ENCODE peak calls at places on chromosomes 6 and 20, in ten cellular contexts. C, M, U, V, I, Z, B, O, W and A are unnamed samples. For H3K4me1, the result is how much of the 10 kb centered on the place peaks cover.

GRCh38 chr6:149453597-149454340 is 31.0 kb downstream of the ZC3H12D start:
- DNase-seq in C (no peak), M (no peak), U (no peak), V (no peak), I (peak), Z (no peak), B (no peak), O (peak), W (no peak), A (no peak)

GRCh38 chr6:63897459-63897858 is 261.9 kb downstream of the PHF3 start:
- DNase-seq in C (no peak), M (no peak), U (no peak), V (no peak), I (no peak), Z (no peak), B (peak), O (no peak), W (no peak), A (peak)

GRCh38 chr20:57030611-57031600 is 235.5 kb downstream of the BMP7 start:
- DNase-seq in C (no peak), M (no peak), U (no peak), V (no peak), I (no peak), Z (no peak), B (peak), O (no peak), W (no peak), A (peak)

GRCh38 chr20:63808964-63809674 is 21.9 kb downstream of the ZBTB46 start:
- DNase-seq in C (no peak), M (no peak), U (no peak), V (no peak), I (no peak), Z (no peak), B (no peak), O (no peak), W (no peak), A (no peak)

GRCh38 chr6:72987305-72987704 is 238.0 kb downstream of the KHDC1L start:
- DNase-seq in C (no peak), M (no peak), U (no peak), V (no peak), I (no peak), Z (no peak), B (no peak), O (no peak), W (no peak), A (no peak)

GRCh38 chr6:156543431-156543830 is 233.7 kb upstream of the ARID1B start:
- DNase-seq in C (no peak), M (no peak), U (no peak), V (no peak), I (no peak), Z (no peak), B (no peak), O (no peak), W (no peak), A (no peak)

GRCh38 chr6:12748815-12749521 is 32.4 kb downstream of the PHACTR1 start:
- DNase-seq in C (peak), M (no peak), U (peak), V (no peak), I (no peak), Z (no peak), B (peak), O (no peak), W (no peak), A (no peak)

GRCh38 chr20:11697055-11697454 is 220.6 kb upstream of the BTBD3 start:
- DNase-seq in C (no peak), M (no peak), U (no peak), V (no peak), I (no peak), Z (no peak), B (no peak), O (no peak), W (no peak), A (no peak)

GRCh38 chr6:85323435-85324040 is 126.3 kb upstream of the NT5E start:
- DNase-seq in C (peak), M (peak), U (peak), V (peak), I (peak), Z (peak), B (peak), O (peak), W (peak), A (peak)

GRCh38 chr20:14342910-14343309 is 5.5 kb upstream of the FLRT3 start:
- DNase-seq in C (no peak), M (no peak), U (no peak), V (no peak), I (peak), Z (no peak), B (no peak), O (no peak), W (no peak), A (no peak)

GRCh38 chr6:53437557-53438202 is 88.9 kb upstream of the ELOVL5 start:
- DNase-seq in C (peak), M (peak), U (peak), V (peak), I (peak), Z (peak), B (peak), O (no peak), W (no peak), A (peak)

GRCh38 chr6:35165630-35166071 is 24.5 kb upstream of the TCP11 start:
- DNase-seq in C (no peak), M (no peak), U (no peak), V (peak), I (peak), Z (no peak), B (no peak), O (no peak), W (no peak), A (no peak)

GRCh38 chr20:58511861-58512260 is 3.3 kb downstream of the APCDD1L start:
- DNase-seq in C (no peak), M (no peak), U (no peak), V (no peak), I (no peak), Z (no peak), B (peak), O (no peak), W (no peak), A (no peak)

GRCh38 chr20:58512808-58513552 is 2.2 kb downstream of the APCDD1L start:
- DNase-seq in C (no peak), M (no peak), U (no peak), V (no peak), I (no peak), Z (no peak), B (peak), O (no peak), W (peak), A (no peak)

GRCh38 chr20:58513580-58514285 is 1.5 kb downstream of the APCDD1L start:
- DNase-seq in C (no peak), M (no peak), U (no peak), V (no peak), I (no peak), Z (no peak), B (no peak), O (no peak), W (no peak), A (no peak)

GRCh38 chr20:58510921-58511320 is 4.3 kb downstream of the APCDD1L start:
- DNase-seq in C (no peak), M (no peak), U (no peak), V (no peak), I (no peak), Z (no peak), B (no peak), O (no peak), W (no peak), A (no peak)

DNA sequence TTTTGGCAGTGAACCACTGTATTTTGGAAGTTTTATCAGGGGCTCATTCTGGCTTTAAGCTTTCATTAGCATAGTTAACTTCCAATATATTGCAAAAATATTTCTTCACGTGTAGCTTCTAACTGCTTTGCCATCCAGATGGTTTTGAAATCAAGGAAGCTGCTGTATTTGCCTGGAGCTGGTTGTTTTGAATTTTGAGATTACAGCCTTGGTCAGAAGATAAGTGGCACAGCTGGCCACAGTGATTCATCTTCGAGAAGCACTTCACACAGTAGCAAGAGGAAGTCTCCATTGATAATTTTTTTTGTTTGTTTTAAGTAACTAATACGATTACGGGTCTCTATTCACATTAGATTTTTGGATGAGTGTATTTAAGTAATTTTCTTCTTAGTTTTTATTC is 3.8 kb downstream of the APCDD1L start:
- DNase-seq in C (no peak), M (no peak), U (no peak), V (no peak), I (no peak), Z (no peak), B (peak), O (no peak), W (no peak), A (no peak)
- H3K27ac ChIP-seq in C (no peak), M (no peak), U (no peak), V (no peak), I (no peak), Z (no peak), B (no peak), O (no peak), W (no peak), A (no peak)

DNA sequence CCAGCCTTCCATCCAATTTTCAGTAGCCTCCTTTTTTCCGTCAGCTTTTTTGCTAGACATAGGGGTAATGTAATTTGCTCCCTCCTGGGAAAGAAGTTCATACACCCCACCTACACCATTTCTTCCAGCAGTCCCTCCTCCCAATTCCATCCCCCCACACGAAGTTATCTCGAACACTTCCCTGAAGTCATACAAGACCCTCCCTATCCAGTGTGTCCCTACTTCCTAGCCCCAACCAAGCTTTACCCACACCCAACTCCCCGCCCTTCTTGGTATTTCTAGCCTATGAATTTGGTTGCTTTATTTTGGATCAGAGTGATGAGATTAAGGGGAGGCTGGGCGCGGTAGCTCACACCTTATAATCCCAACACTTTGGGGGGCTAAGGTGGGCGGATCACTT is 1.0 kb downstream of the UBE2C start:
- DNase-seq in C (no peak), M (no peak), U (no peak), V (no peak), I (no peak), Z (no peak), B (no peak), O (peak), W (no peak), A (no peak)
- H3K4me3 ChIP-seq in C (peak), M (peak), U (peak), V (peak), I (peak), Z (peak), B (peak), O (no peak), W (no peak), A (peak)

DNA sequence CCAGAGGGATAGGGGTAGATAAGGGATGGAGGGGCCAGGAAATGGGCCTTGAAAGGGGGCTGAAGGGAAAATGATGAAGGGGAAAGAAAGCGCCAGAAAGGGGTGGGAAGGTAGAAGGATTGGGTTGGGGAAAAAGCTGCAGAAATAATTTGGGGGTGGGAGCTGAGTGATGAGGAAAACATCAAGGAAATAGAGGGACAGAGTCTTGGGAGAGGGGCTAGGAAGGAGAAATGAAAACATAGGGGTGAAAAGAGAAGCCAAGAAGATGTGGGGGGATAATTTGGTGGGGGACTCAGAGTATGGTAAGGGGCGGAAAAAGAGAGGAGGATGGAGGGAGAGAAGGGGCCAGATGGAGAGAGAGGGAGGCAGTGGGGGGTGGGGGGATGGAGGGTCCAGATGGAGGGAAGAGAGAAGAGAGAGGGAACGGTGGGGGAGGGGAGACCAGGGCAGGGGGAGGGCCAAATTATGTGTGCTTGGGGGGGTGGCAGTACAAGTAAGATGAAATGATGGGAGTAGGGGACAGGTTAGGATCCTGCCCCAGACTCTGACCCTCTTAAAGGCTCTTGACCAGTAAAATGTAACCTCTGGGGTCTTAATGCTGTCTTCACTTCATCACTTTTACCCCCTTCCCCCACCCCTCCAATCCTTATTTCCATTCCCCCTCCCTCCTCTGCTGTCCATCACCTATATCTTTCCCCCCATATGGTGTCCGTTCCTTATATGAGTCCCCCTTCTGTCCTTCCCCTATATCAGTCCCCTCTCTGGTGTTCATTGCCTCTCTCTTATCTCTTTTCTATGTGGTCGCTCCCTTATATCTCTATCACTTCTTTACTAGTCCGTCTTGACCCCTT is 853 bp downstream of the SYNGAP1 start:
- DNase-seq in C (no peak), M (no peak), U (no peak), V (no peak), I (no peak), Z (no peak), B (no peak), O (no peak), W (no peak), A (no peak)
- H3K4me1 ChIP-seq in C (under half), M (under half), U (under half), V (under half), I (under half), Z (under half), B (under half), O (under half), W (half or more), A (under half)

DNA sequence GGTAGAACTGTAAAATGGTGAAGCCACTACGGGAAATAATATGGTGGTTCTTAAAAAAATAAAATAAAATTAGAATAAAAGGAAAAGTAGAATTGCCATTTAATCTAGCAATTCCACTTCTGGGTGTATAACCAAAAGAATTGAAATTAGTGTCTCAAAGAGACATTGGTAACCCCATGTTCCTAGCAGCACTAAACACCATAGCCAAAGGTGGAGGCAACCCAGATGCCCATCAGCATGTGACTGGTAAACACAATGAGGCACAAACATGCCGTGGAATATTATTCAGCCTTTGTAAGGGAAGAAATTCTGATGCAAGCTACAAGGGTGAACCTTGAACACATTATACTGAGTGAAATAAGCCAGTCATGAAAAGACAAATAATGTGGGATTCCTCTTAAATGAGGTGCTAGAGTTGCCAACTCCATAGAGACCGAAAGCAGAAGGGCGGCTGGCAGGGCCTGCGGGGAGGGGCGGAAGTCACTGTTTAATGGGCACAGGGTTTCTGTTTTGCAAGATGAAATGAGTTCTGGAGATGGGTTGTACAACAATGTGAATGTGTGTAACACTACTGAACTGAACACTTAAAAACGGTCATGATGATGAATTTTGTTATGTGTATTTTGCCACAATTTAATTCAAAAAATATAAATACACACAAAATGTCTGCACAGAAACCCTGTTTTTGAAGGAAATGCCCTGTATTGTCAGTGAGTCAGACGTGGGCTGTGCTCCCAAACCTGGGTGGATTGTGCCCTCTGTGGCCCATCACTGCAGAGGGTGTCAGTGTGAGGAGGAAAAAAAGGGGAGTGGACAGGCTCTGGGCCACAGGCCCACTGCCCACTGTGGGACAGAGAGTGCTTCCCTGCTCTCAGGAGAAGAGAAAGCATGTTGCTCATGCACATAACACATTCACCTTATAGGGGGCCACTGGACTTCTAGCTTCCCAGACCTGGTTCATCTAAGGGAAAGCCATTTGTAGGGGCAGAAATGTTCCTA is 49.6 kb upstream of the CD93 start:
- DNase-seq in C (no peak), M (no peak), U (no peak), V (peak), I (no peak), Z (no peak), B (no peak), O (no peak), W (peak), A (no peak)
- H3K27ac ChIP-seq in C (no peak), M (no peak), U (no peak), V (peak), I (no peak), Z (no peak), B (no peak), O (no peak), W (no peak), A (peak)

GRCh38 chr6:2988426-2989331 is 11.0 kb upstream of the NQO2 start:
- DNase-seq in C (peak), M (peak), U (peak), V (peak), I (peak), Z (peak), B (peak), O (peak), W (peak), A (peak)
- H3K4me3 ChIP-seq in C (peak), M (peak), U (peak), V (peak), I (peak), Z (peak), B (peak), O (peak), W (peak), A (peak)